ENCODE peak calls at places on chromosomes 3 and 15, in six cellular contexts. E is stimulated activated CD8-positive, alpha-beta memory T cell treated with anti-CD3 and anti-CD28 coated beads, Interleukin-2, amount 100 ng/mL, for 48 hours; W is AML-193; O is amniotic stem cell; H is activated gamma-delta T cell treated with Interleukin-2 at 50 U/mL for 16 hours; X is bronchial epithelial cell. F is an unnamed sample.

GRCh38 chr3:100796556-100796955 is 87.3 kb downstream of the TFG start:
- DNase-seq in E (no peak), W (peak; percentile 68), O (no peak), H (no peak), X (peak; percentile 43), F (peak; percentile 52)

GRCh38 chr15:75452968-75453702 is 1.6 kb upstream of the SIN3A start:
- DNase-seq in E (peak; percentile 51), W (peak; percentile 29), O (no peak), H (peak; percentile 42), X (peak; percentile 45), F (peak; percentile 28)

GRCh38 chr3:10353661-10354372 is 32.9 kb upstream of the SEC13 start:
- DNase-seq in E (no peak), W (no peak), O (no peak), H (no peak), X (no peak), F (no peak)

GRCh38 chr3:126305427-126305826 is 51.8 kb downstream of the KLF15 start:
- DNase-seq in E (no peak), W (no peak), O (no peak), H (no peak), X (peak; percentile 59), F (no peak)

GRCh38 chr3:62100233-62100989 is 272.9 kb downstream of the FEZF2 start:
- DNase-seq in E (no peak), W (no peak), O (no peak), H (no peak), X (no peak), F (no peak)

GRCh38 chr15:98981851-98982722 is 25.5 kb downstream of the PGPEP1L start:
- DNase-seq in E (no peak), W (no peak), O (no peak), H (no peak), X (peak; percentile 21), F (peak; percentile 84)

GRCh38 chr3:132317229-132317948 is at the start of gene ACP3:
- DNase-seq in E (no peak), W (peak; percentile 100), O (no peak), H (no peak), X (peak; percentile 98), F (peak; percentile 88)

GRCh38 chr3:132622756-132623155 is 25.7 kb downstream of the ACKR4 start:
- DNase-seq in E (no peak), W (no peak), O (no peak), H (no peak), X (no peak), F (no peak)

GRCh38 chr15:75779504-75779903 is 63.7 kb upstream of the UBE2Q2 start:
- DNase-seq in E (no peak), W (no peak), O (no peak), H (no peak), X (no peak), F (no peak)

GRCh38 chr3:27545061-27545460 is 60.9 kb upstream of the SLC4A7 start:
- DNase-seq in E (no peak), W (no peak), O (no peak), H (no peak), X (peak; percentile 61), F (no peak)

GRCh38 chr15:68734886-68735285 is 85.8 kb downstream of the ANP32A start:
- DNase-seq in E (no peak), W (no peak), O (no peak), H (no peak), X (no peak), F (no peak)

GRCh38 chr3:152474585-152474984 is 205.9 kb downstream of the MBNL1 start:
- DNase-seq in E (no peak), W (peak; percentile 85), O (peak; percentile 46), H (no peak), X (peak; percentile 67), F (peak; percentile 95)

GRCh38 chr3:153704115-153704514 is 417.1 kb upstream of the ARHGEF26 start:
- DNase-seq in E (no peak), W (no peak), O (no peak), H (no peak), X (peak; percentile 66), F (no peak)

GRCh38 chr3:146161725-146162047 is 702 bp upstream of the PLOD2 start:
- DNase-seq in E (no peak), W (no peak), O (no peak), H (no peak), X (peak; percentile 45), F (peak; percentile 74)

GRCh38 chr3:108271626-108272025 is 24.7 kb upstream of the HHLA2 start:
- DNase-seq in E (no peak), W (no peak), O (no peak), H (no peak), X (no peak), F (no peak)

GRCh38 chr3:34183581-34184313 is 385.3 kb downstream of the PDCD6IP start:
- DNase-seq in E (no peak), W (no peak), O (no peak), H (no peak), X (no peak), F (no peak)

GRCh38 chr3:65878831-65879230 is 159.9 kb downstream of the MAGI1 start:
- DNase-seq in E (no peak), W (no peak), O (no peak), H (no peak), X (no peak), F (no peak)

GRCh38 chr3:13482106-13482690 is 2.1 kb downstream of the HDAC11 start:
- DNase-seq in E (no peak), W (no peak), O (no peak), H (no peak), X (no peak), F (no peak)

GRCh38 chr15:41501961-41502786 is 8.5 kb downstream of the ITPKA start:
- DNase-seq in E (no peak), W (no peak), O (no peak), H (peak; percentile 24), X (no peak), F (no peak)

GRCh38 chr3:56410576-56410975 is 57.7 kb downstream of the ERC2 start:
- DNase-seq in E (no peak), W (no peak), O (no peak), H (no peak), X (no peak), F (no peak)

GRCh38 chr15:76460871-76461270 is 124.3 kb downstream of the ISL2 start:
- DNase-seq in E (no peak), W (no peak), O (no peak), H (no peak), X (no peak), F (peak; percentile 38)

GRCh38 chr15:34292591-34292990 is 45.0 kb downstream of the SLC12A6 start:
- DNase-seq in E (no peak), W (no peak), O (no peak), H (no peak), X (no peak), F (no peak)

GRCh38 chr3:67531149-67532101 is 123.0 kb downstream of the SUCLG2 start:
- DNase-seq in E (no peak), W (no peak), O (no peak), H (no peak), X (no peak), F (peak; percentile 18)

GRCh38 chr15:80242132-80242769 is 9.8 kb downstream of the CTXND1 start:
- DNase-seq in E (no peak), W (no peak), O (no peak), H (no peak), X (peak; percentile 24), F (peak; percentile 47)

GRCh38 chr3:42668793-42669217 is 15.3 kb downstream of the ZBTB47 start:
- DNase-seq in E (no peak), W (no peak), O (no peak), H (no peak), X (peak; percentile 44), F (peak; percentile 28)

GRCh38 chr3:146283796-146284485 is 33.0 kb upstream of the PLSCR4 start:
- DNase-seq in E (no peak), W (no peak), O (no peak), H (no peak), X (no peak), F (no peak)

GRCh38 chr15:94029495-94029894 is 201.9 kb upstream of the MCTP2 start:
- DNase-seq in E (no peak), W (no peak), O (no peak), H (no peak), X (no peak), F (peak; percentile 11)

GRCh38 chr3:160667452-160667851 is 9.5 kb upstream of the ARL14 start:
- DNase-seq in E (no peak), W (no peak), O (no peak), H (no peak), X (peak; percentile 85), F (peak; percentile 39)

GRCh38 chr3:39501982-39502837 is 34.7 kb downstream of the MOBP start:
- DNase-seq in E (no peak), W (no peak), O (no peak), H (no peak), X (no peak), F (no peak)

GRCh38 chr15:84625125-84625524 is 24.3 kb downstream of the ZSCAN2 start:
- DNase-seq in E (no peak), W (no peak), O (no peak), H (no peak), X (no peak), F (no peak)

GRCh38 chr15:49494842-49495241 is 71.8 kb downstream of the FGF7 start:
- DNase-seq in E (no peak), W (no peak), O (no peak), H (no peak), X (peak; percentile 52), F (peak; percentile 32)

GRCh38 chr15:35215095-35215494 is 130.0 kb upstream of the NANOGP8 start:
- DNase-seq in E (no peak), W (no peak), O (no peak), H (no peak), X (peak; percentile 20), F (no peak)

GRCh38 chr3:113769551-113769950 is 22.7 kb downstream of the ATP6V1A start:
- DNase-seq in E (no peak), W (no peak), O (peak; percentile 22), H (no peak), X (peak; percentile 52), F (peak; percentile 71)

GRCh38 chr15:27973886-27974285 is 125.2 kb downstream of the OCA2 start:
- DNase-seq in E (no peak), W (no peak), O (no peak), H (no peak), X (no peak), F (no peak)

GRCh38 chr15:74613089-74613952 is 2.3 kb upstream of the CLK3 start:
- DNase-seq in E (no peak), W (no peak), O (no peak), H (no peak), X (no peak), F (no peak)

GRCh38 chr3:196965804-196966173 is 2.8 kb downstream of the PIGZ start:
- DNase-seq in E (no peak), W (no peak), O (no peak), H (no peak), X (no peak), F (no peak)